ENCODE peak calls at places on chromosomes 7 and 10, in eight cellular contexts. J, X, Y, P, M, Q, A and E are unnamed samples.
A peak's percentile ranks its signal among the peaks of the same experiment; 100 is the strongest.

GRCh38 chr7:121394709-121395140 is 1.4 kb downstream of the FAM3C start:
- DNase-seq in X (no peak), Y (no peak), J (no peak), P (no peak), A (no peak), M (no peak), Q (no peak), E (no peak)

GRCh38 chr7:108618056-108618455 is 48.4 kb downstream of the DNAJB9 start:
- DNase-seq in P (no peak), J (no peak), A (no peak), M (no peak), X (no peak), Y (no peak), Q (no peak), E (no peak)

GRCh38 chr7:112150823-112151641 is 55.2 kb downstream of the DOCK4 start:
- DNase-seq in J (no peak), A (no peak), X (no peak), Y (no peak), P (no peak), M (no peak), Q (no peak), E (no peak)

GRCh38 chr10:86652361-86653202 is 1.8 kb upstream of the OPN4 start:
- DNase-seq in Y (no peak), P (no peak), X (no peak), A (no peak), M (no peak), Q (no peak), J (no peak), E (no peak)

GRCh38 chr7:96300981-96301380 is 20.9 kb downstream of the SLC25A13 start:
- DNase-seq in J (peak; percentile 65), Q (no peak), M (no peak), Y (no peak), A (no peak), P (peak; percentile 17), X (no peak), E (no peak)

GRCh38 chr10:131083915-131084790 is 227.4 kb downstream of the TCERG1L start:
- DNase-seq in Y (no peak), J (no peak), Q (no peak), M (no peak), X (no peak), P (no peak), A (no peak), E (no peak)

GRCh38 chr10:132397036-132397541 is at the start of gene PWWP2B:
- DNase-seq in Q (peak; percentile 77), X (no peak), Y (peak; percentile 78), A (peak; percentile 56), M (peak; percentile 23), J (no peak), P (no peak), E (no peak)

GRCh38 chr10:130958981-130959751 is 352.4 kb downstream of the TCERG1L start:
- DNase-seq in M (no peak), A (no peak), Q (no peak), P (no peak), J (no peak), Y (no peak), X (no peak), E (no peak)

GRCh38 chr10:71850021-71850744 is 868 bp downstream of the PSAP start:
- DNase-seq in Y (no peak), M (no peak), A (no peak), Q (no peak), J (no peak), X (no peak), P (no peak), E (no peak)

GRCh38 chr7:69190025-69190424 is 408.2 kb upstream of the AUTS2 start:
- DNase-seq in Y (no peak), Q (no peak), A (no peak), P (no peak), X (no peak), M (no peak), J (no peak), E (no peak)

GRCh38 chr7:90766814-90767564 is 170.9 kb downstream of the CDK14 start:
- DNase-seq in A (no peak), Q (no peak), Y (peak; percentile 72), X (peak; percentile 42), M (no peak), P (no peak), J (peak; percentile 60), E (no peak)

GRCh38 chr7:27617651-27618381 is 44.9 kb downstream of the HIBADH start:
- DNase-seq in A (no peak), J (no peak), P (no peak), Q (no peak), X (no peak), M (no peak), Y (no peak), E (no peak)

GRCh38 chr7:27615420-27616185 is 47.1 kb downstream of the HIBADH start:
- DNase-seq in J (no peak), Q (no peak), A (no peak), Y (no peak), P (no peak), M (peak; percentile 4), X (no peak), E (no peak)

GRCh38 chr7:27619492-27619891 is 43.2 kb downstream of the HIBADH start:
- DNase-seq in J (no peak), Y (no peak), A (no peak), X (no peak), Q (no peak), P (no peak), M (peak; percentile 25), E (no peak)

GRCh38 chr7:27616186-27616491 is 46.5 kb downstream of the HIBADH start:
- DNase-seq in J (no peak), X (no peak), Q (no peak), M (no peak), P (no peak), Y (no peak), A (no peak), E (no peak)

DNA sequence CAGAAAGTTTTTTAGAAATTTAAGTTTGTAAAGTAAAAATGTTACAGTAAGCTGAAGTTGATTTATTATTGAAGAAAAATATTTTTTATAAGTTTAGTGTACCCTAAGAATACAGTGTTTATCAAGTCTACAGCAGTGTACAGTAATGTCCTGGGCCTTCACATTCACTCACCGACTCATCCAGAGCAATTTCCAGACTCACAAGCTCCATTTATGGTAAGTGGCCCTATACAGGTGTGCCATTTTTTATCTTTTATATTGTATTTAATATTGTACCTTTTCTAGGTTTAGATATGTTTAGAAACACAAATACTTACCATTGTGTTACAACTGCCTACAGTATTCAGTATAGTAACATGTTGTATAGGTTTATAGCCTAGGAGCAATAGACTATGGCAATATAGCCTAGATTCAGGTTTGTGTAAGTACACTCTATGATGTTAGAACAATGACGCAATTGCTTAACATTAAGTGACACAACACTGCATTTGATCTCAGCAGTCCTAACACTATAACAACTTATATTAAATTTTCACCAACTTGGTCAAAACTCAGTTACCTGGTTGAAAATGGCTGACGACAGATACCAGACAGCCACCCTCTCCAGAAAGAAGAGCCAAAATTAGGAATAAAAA is 45.7 kb downstream of the HIBADH start:
- DNase-seq in Y (no peak), Q (no peak), P (no peak), A (no peak), X (no peak), J (no peak), M (no peak), E (no peak)
- H3K4me3 ChIP-seq in Y (no peak overlapping the region), Q (no peak overlapping the region), P (no peak overlapping the region), A (no peak overlapping the region), X (no peak overlapping the region), J (no peak overlapping the region), M (no peak overlapping the region), E (no peak overlapping the region)

DNA sequence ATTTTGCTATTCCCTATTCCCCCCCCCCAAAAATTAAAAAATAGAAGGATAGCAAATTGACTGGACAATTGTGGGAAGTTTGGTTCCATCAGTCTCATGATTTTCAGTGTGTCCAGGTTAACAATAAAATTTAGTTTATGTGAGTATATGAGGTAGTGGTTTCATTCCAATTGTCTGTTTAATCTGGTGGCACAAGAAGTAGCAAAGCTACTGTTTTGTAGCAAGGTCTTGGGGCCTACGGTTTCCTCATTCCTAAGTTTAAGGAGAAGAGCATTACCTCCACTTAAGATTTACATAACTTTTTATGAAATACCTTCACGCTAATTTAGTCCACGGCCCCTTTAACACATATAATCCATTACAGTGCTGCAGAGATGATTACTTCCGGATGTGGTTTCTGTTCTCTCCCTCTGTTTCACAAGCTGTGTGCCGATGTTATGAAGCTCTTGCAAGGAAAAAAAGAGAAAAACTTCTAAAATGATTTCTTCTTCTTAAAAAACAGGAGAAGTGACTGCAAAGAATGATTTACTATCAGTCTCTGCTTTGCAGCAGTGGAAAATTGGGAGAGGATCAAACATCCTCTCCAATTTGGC is 32.7 kb upstream of the NPVF start:
- DNase-seq in A (peak; percentile 78), Y (no peak), J (peak; percentile 64), M (peak; percentile 67), X (peak; percentile 11), Q (no peak), P (no peak), E (no peak)
- H3K4me3 ChIP-seq in A (peak overlapping the region; percentile 73), Y (peak overlapping the region; percentile 27), J (no peak overlapping the region), M (peak overlapping the region; percentile 39), X (no peak overlapping the region), Q (no peak overlapping the region), P (no peak overlapping the region), E (no peak overlapping the region)

GRCh38 chr7:51069411-51070083 is 247.1 kb downstream of the COBL start:
- DNase-seq in Q (no peak), X (no peak), J (peak; percentile 18), A (no peak), P (no peak), Y (no peak), M (no peak), E (no peak)

GRCh38 chr7:51065766-51066165 is 250.8 kb downstream of the COBL start:
- DNase-seq in Y (no peak), Q (no peak), M (no peak), X (no peak), P (no peak), J (no peak), A (no peak), E (no peak)

GRCh38 chr7:51066405-51066882 is 250.2 kb downstream of the COBL start:
- DNase-seq in P (no peak), Y (no peak), X (no peak), J (no peak), Q (no peak), M (no peak), A (no peak), E (no peak)

GRCh38 chr7:51068401-51068800 is 248.2 kb downstream of the COBL start:
- DNase-seq in X (no peak), P (no peak), M (no peak), Q (no peak), J (no peak), A (no peak), Y (no peak), E (no peak)

GRCh38 chr7:51067757-51068156 is 248.9 kb downstream of the COBL start:
- DNase-seq in Y (peak; percentile 45), Q (no peak), A (peak; percentile 54), J (peak; percentile 71), M (peak; percentile 29), X (peak; percentile 45), P (peak; percentile 14), E (peak; percentile 62)
- H3K4me3 ChIP-seq in Y (no peak overlapping the region), Q (no peak overlapping the region), A (no peak overlapping the region), J (no peak overlapping the region), M (no peak overlapping the region), X (no peak overlapping the region), P (no peak overlapping the region), E (no peak overlapping the region)

DNA sequence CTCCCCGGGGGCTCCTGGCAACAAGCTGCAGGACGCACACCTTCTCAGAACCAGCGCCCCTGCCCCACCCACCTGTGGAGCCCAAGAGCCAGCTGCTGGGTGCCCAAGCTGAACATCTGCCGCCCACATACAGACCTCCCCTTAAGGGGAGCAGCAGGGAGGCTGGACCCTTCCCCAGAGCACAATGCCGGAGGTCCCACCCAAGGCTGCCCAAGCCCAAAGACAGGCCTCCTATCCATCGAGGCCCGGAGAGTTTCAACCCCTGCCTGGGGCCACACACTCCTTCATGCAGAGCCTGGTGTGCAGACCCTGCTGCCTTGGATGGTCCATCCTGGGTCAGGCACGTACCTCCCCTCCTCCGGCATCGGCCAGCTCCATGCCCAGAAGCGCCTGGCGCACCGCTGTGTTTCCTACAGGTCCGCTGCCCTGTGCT is 48.7 kb downstream of the VIPR2 start:
- DNase-seq in Q (no peak), A (no peak), X (no peak), J (no peak), Y (peak; percentile 24), P (no peak), M (no peak), E (no peak)
- H3K4me3 ChIP-seq in Q (no peak overlapping the region), A (no peak overlapping the region), X (no peak overlapping the region), J (no peak overlapping the region), Y (no peak overlapping the region), P (no peak overlapping the region), M (no peak overlapping the region), E (no peak overlapping the region)